ENCODE peak calls at places on chromosomes 13 and 19, in seven cellular contexts. One of them, this sample, is unnamed.

GRCh38 chr13:68350554-68350953 is 1120.4 kb upstream of the PCDH9 start:
- DNase-seq in midbrain: no peak
- DNase-seq in stimulated activated CD4-positive, alpha-beta T cell treated with anti-CD3 and anti-CD28 coated beads, Interleukin-12 subunit alpha, Interleukin-12 subunit beta, amount 100 ng/mL, for 4 hours: no peak
- DNase-seq in iris pigment epithelial cell: no peak
- DNase-seq in ureter: no peak
- DNase-seq in activated CD8-positive, alpha-beta T cell treated with anti-CD3 and anti-CD28 coated beads, Interleukin-2, amount 10 ng/mL, durations not matched to agents 7 days and 5 days: no peak
- DNase-seq in tibial nerve: no peak
- DNase-seq in this sample: no peak

GRCh38 chr19:38944981-38945506 is 14.3 kb downstream of the MRPS12 start:
- DNase-seq in activated CD8-positive, alpha-beta T cell treated with anti-CD3 and anti-CD28 coated beads, Interleukin-2, amount 10 ng/mL, durations not matched to agents 7 days and 5 days: no peak
- DNase-seq in midbrain: no peak
- DNase-seq in stimulated activated CD4-positive, alpha-beta T cell treated with anti-CD3 and anti-CD28 coated beads, Interleukin-12 subunit alpha, Interleukin-12 subunit beta, amount 100 ng/mL, for 4 hours: no peak
- DNase-seq in tibial nerve: no peak
- DNase-seq in iris pigment epithelial cell: no peak
- DNase-seq in ureter: no peak
- DNase-seq in this sample: no peak

GRCh38 chr13:85503797-85504196 is 295.4 kb downstream of the SLITRK6 start:
- DNase-seq in activated CD8-positive, alpha-beta T cell treated with anti-CD3 and anti-CD28 coated beads, Interleukin-2, amount 10 ng/mL, durations not matched to agents 7 days and 5 days: no peak
- DNase-seq in iris pigment epithelial cell: peak
- DNase-seq in tibial nerve: no peak
- DNase-seq in stimulated activated CD4-positive, alpha-beta T cell treated with anti-CD3 and anti-CD28 coated beads, Interleukin-12 subunit alpha, Interleukin-12 subunit beta, amount 100 ng/mL, for 4 hours: no peak
- DNase-seq in midbrain: no peak
- DNase-seq in ureter: no peak
- DNase-seq in this sample: no peak

GRCh38 chr13:108742681-108743080 is 113.3 kb downstream of the MYO16 start:
- DNase-seq in tibial nerve: no peak
- DNase-seq in ureter: no peak
- DNase-seq in midbrain: no peak
- DNase-seq in iris pigment epithelial cell: no peak
- DNase-seq in activated CD8-positive, alpha-beta T cell treated with anti-CD3 and anti-CD28 coated beads, Interleukin-2, amount 10 ng/mL, durations not matched to agents 7 days and 5 days: no peak
- DNase-seq in stimulated activated CD4-positive, alpha-beta T cell treated with anti-CD3 and anti-CD28 coated beads, Interleukin-12 subunit alpha, Interleukin-12 subunit beta, amount 100 ng/mL, for 4 hours: no peak
- DNase-seq in this sample: no peak

GRCh38 chr19:3683405-3683865 is 16.8 kb downstream of the PIP5K1C start:
- DNase-seq in midbrain: no peak
- DNase-seq in stimulated activated CD4-positive, alpha-beta T cell treated with anti-CD3 and anti-CD28 coated beads, Interleukin-12 subunit alpha, Interleukin-12 subunit beta, amount 100 ng/mL, for 4 hours: no peak
- DNase-seq in ureter: no peak
- DNase-seq in iris pigment epithelial cell: peak
- DNase-seq in activated CD8-positive, alpha-beta T cell treated with anti-CD3 and anti-CD28 coated beads, Interleukin-2, amount 10 ng/mL, durations not matched to agents 7 days and 5 days: no peak
- DNase-seq in tibial nerve: no peak
- DNase-seq in this sample: peak

GRCh38 chr19:50669319-50670101 is 20.3 kb downstream of the C19orf81 start:
- DNase-seq in ureter: no peak
- DNase-seq in midbrain: peak
- DNase-seq in iris pigment epithelial cell: peak
- DNase-seq in activated CD8-positive, alpha-beta T cell treated with anti-CD3 and anti-CD28 coated beads, Interleukin-2, amount 10 ng/mL, durations not matched to agents 7 days and 5 days: peak
- DNase-seq in tibial nerve: peak
- DNase-seq in stimulated activated CD4-positive, alpha-beta T cell treated with anti-CD3 and anti-CD28 coated beads, Interleukin-12 subunit alpha, Interleukin-12 subunit beta, amount 100 ng/mL, for 4 hours: peak
- DNase-seq in this sample: peak

GRCh38 chr13:108508263-108508662 is 121.1 kb upstream of the MYO16 start:
- DNase-seq in stimulated activated CD4-positive, alpha-beta T cell treated with anti-CD3 and anti-CD28 coated beads, Interleukin-12 subunit alpha, Interleukin-12 subunit beta, amount 100 ng/mL, for 4 hours: no peak
- DNase-seq in midbrain: no peak
- DNase-seq in iris pigment epithelial cell: peak
- DNase-seq in tibial nerve: no peak
- DNase-seq in activated CD8-positive, alpha-beta T cell treated with anti-CD3 and anti-CD28 coated beads, Interleukin-2, amount 10 ng/mL, durations not matched to agents 7 days and 5 days: no peak
- DNase-seq in ureter: no peak
- DNase-seq in this sample: no peak

GRCh38 chr19:49887653-49888477 is 8.8 kb downstream of the IL4I1 start:
- DNase-seq in iris pigment epithelial cell: no peak
- DNase-seq in activated CD8-positive, alpha-beta T cell treated with anti-CD3 and anti-CD28 coated beads, Interleukin-2, amount 10 ng/mL, durations not matched to agents 7 days and 5 days: no peak
- DNase-seq in midbrain: no peak
- DNase-seq in stimulated activated CD4-positive, alpha-beta T cell treated with anti-CD3 and anti-CD28 coated beads, Interleukin-12 subunit alpha, Interleukin-12 subunit beta, amount 100 ng/mL, for 4 hours: no peak
- DNase-seq in ureter: no peak
- DNase-seq in tibial nerve: no peak
- DNase-seq in this sample: peak

This sample was measured in GM12865.